ENCODE peak calls at places on chromosomes 1 and 21, in seven cellular contexts. O, R, I, M, H, E and G are unnamed samples. For H3K4me1, the result is how much of the 10 kb centered on the place peaks cover.

GRCh38 chr1:64854674-64855073 is 109.8 kb downstream of the RAVER2 start:
- DNase-seq in O (no peak), R (no peak), I (no peak), M (no peak), H (no peak), E (no peak), G (no peak)

GRCh38 chr1:7549693-7550161 is 221.4 kb upstream of the VAMP3 start:
- DNase-seq in O (no peak), R (no peak), I (no peak), M (peak), H (no peak), E (no peak), G (peak)

GRCh38 chr1:76257823-76258222 is 183.3 kb downstream of the ST6GALNAC3 start:
- DNase-seq in O (no peak), R (no peak), I (no peak), M (no peak), H (no peak), E (no peak), G (no peak)

GRCh38 chr1:10788592-10789006 is 7.8 kb downstream of the CASZ1 start:
- DNase-seq in O (peak), R (peak), I (peak), M (no peak), H (peak), E (peak), G (no peak)

GRCh38 chr1:113199718-113200455 is 126.9 kb downstream of the LRIG2 start:
- DNase-seq in O (peak), R (no peak), I (no peak), M (no peak), H (no peak), E (peak), G (no peak)

GRCh38 chr1:113508364-113509164 is 118.2 kb downstream of the MAGI3 start:
- DNase-seq in O (no peak), R (no peak), I (no peak), M (no peak), H (no peak), E (peak), G (no peak)

GRCh38 chr21:14308234-14308633 is 74.7 kb downstream of the HSPA13 start:
- DNase-seq in O (no peak), R (no peak), I (no peak), M (no peak), H (no peak), E (no peak), G (no peak)

GRCh38 chr1:226520640-226521355 is 27.8 kb upstream of the STUM start:
- DNase-seq in O (peak), R (no peak), I (no peak), M (no peak), H (no peak), E (peak), G (no peak)

GRCh38 chr1:213934642-213935041 is 53.1 kb upstream of the PROX1 start:
- DNase-seq in O (no peak), R (peak), I (peak), M (no peak), H (peak), E (no peak), G (no peak)

GRCh38 chr1:230465701-230466100 is 39.6 kb upstream of the PGBD5 start:
- DNase-seq in O (no peak), R (no peak), I (no peak), M (no peak), H (no peak), E (no peak), G (no peak)

GRCh38 chr1:51623025-51623424 is 6.1 kb downstream of the OSBPL9 start:
- DNase-seq in O (no peak), R (no peak), I (no peak), M (no peak), H (no peak), E (no peak), G (no peak)

GRCh38 chr1:110672001-110672752 is 2.6 kb downstream of the KCNA3 start:
- DNase-seq in O (peak), R (no peak), I (no peak), M (peak), H (peak), E (no peak), G (peak)

GRCh38 chr1:169466259-169467230 is 19.2 kb downstream of the SLC19A2 start:
- DNase-seq in O (peak), R (no peak), I (peak), M (peak), H (no peak), E (peak), G (peak)

GRCh38 chr21:45333583-45334121 is 46.0 kb upstream of the POFUT2 start:
- DNase-seq in O (no peak), R (peak), I (peak), M (peak), H (no peak), E (no peak), G (no peak)

GRCh38 chr1:44798481-44799365 is 1.5 kb upstream of the PLK3 start:
- DNase-seq in O (no peak), R (peak), I (no peak), M (no peak), H (no peak), E (no peak), G (no peak)

GRCh38 chr1:228271701-228272251 is 63.9 kb downstream of the OBSCN start:
- DNase-seq in O (no peak), R (no peak), I (no peak), M (no peak), H (no peak), E (no peak), G (no peak)

GRCh38 chr1:179807691-179808485 is 64.8 kb downstream of the FAM163A start:
- DNase-seq in O (no peak), R (no peak), I (no peak), M (peak), H (no peak), E (no peak), G (peak)

GRCh38 chr1:235011599-235012435 is 116.8 kb downstream of the TOMM20 start:
- DNase-seq in O (no peak), R (peak), I (peak), M (peak), H (peak), E (no peak), G (peak)

GRCh38 chr1:209627349-209628196 is 24.7 kb downstream of the LAMB3 start:
- DNase-seq in O (peak), R (peak), I (peak), M (peak), H (peak), E (peak), G (peak)

GRCh38 chr1:65469889-65470340 is 49.4 kb downstream of the LEPR start:
- DNase-seq in O (no peak), R (no peak), I (no peak), M (peak), H (peak), E (peak), G (no peak)

GRCh38 chr21:43301424-43302355 is 125.2 kb downstream of the SIK1 start:
- DNase-seq in O (no peak), R (no peak), I (no peak), M (no peak), H (no peak), E (no peak), G (no peak)

GRCh38 chr1:238558156-238558555 is 667.4 kb upstream of the ZP4 start:
- DNase-seq in O (no peak), R (no peak), I (no peak), M (peak), H (no peak), E (no peak), G (peak)

GRCh38 chr1:112637257-112638108 is 17.9 kb downstream of the CAPZA1 start:
- DNase-seq in O (no peak), R (no peak), I (no peak), M (peak), H (no peak), E (no peak), G (peak)

GRCh38 chr21:38800046-38800758 is 5.5 kb upstream of the ETS2 start:
- DNase-seq in O (no peak), R (no peak), I (no peak), M (no peak), H (no peak), E (no peak), G (no peak)
- H3K4me1 ChIP-seq in O (under half), R (under half), I (under half), M (under half), H (under half), E (under half), G (under half)

GRCh38 chr1:84303154-84303830 is 1.8 kb downstream of the SAMD13 start:
- DNase-seq in O (no peak), R (no peak), I (no peak), M (peak), H (no peak), E (peak), G (peak)
- H3K4me1 ChIP-seq in O (under half), R (half or more), I (under half), M (under half), H (under half), E (half or more), G (under half)

DNA sequence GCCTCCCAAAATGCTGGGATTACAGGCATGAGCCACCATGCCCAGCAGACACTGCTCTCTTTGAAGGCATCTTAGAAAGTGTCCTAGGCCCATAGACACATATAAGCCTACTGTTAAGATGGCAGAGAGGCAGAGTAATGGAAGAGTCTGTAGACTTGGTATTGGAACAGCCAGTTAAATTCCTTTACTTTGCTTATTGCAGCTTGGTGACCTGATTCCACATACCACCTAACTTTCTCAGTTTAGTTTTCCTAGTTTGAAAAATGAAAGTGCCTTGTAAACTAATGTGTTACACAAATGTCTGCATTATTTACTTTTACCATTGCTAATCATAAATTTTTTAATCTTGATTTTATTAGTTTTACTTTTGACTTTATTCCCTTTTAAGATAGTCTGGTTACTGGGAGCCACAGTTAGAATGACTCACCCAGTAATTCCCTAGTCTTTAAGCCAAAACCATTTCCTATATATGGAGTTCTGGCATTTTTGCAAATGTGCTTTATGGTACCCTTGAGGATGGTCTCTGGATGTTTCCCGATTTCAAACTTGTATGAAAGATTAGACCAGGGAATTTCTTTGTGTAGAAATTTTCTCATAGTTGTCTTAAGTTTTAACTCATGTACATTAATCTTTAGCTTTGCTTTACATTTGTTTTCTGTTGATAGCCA is 6.4 kb downstream of the SMAP2 start:
- DNase-seq in O (no peak), R (no peak), I (no peak), M (peak), H (no peak), E (no peak), G (peak)
- H3K4me1 ChIP-seq in O (under half), R (under half), I (half or more), M (under half), H (under half), E (under half), G (under half)

GRCh38 chr1:43063394-43064219 is 104.9 kb upstream of the SLC2A1 start:
- DNase-seq in O (no peak), R (no peak), I (no peak), M (no peak), H (peak), E (peak), G (no peak)
- H3K4me1 ChIP-seq in O (under half), R (under half), I (under half), M (under half), H (under half), E (under half), G (under half)

GRCh38 chr1:167631987-167632680 is 2.1 kb downstream of the RCSD1 start:
- DNase-seq in O (no peak), R (no peak), I (no peak), M (no peak), H (no peak), E (no peak), G (no peak)
- H3K4me1 ChIP-seq in O (under half), R (half or more), I (under half), M (under half), H (half or more), E (half or more), G (under half)

DNA sequence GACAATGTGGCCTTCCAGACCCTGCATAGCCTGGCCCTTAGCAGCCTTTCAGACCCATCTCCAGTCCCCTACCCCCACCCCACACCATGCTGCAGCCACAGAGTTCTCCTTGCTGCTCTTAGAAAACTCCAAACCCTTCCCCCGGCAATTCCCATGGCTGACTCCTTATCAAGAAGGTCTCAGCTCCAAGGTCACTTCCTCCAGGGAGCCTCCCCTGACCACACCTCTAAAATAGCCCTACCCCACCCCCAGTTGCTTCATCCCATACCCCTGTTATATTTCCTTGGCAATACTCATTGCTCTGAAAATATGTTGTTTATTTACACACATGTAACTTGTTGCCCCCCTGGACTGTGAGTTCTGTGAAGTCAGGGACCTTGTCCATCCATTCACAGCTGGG is 4.3 kb upstream of the ADGRB2 start:
- DNase-seq in O (no peak), R (no peak), I (no peak), M (no peak), H (no peak), E (no peak), G (no peak)
- H3K4me1 ChIP-seq in O (under half), R (under half), I (under half), M (under half), H (under half), E (under half), G (under half)

GRCh38 chr1:101280049-101280448 is 43.2 kb downstream of the S1PR1 start:
- DNase-seq in O (no peak), R (no peak), I (no peak), M (no peak), H (no peak), E (no peak), G (no peak)

GRCh38 chr1:101275672-101276071 is 38.9 kb downstream of the S1PR1 start:
- DNase-seq in O (no peak), R (no peak), I (no peak), M (no peak), H (no peak), E (no peak), G (no peak)

GRCh38 chr1:101278845-101279244 is 42.0 kb downstream of the S1PR1 start:
- DNase-seq in O (no peak), R (no peak), I (no peak), M (no peak), H (no peak), E (no peak), G (no peak)

GRCh38 chr1:101276818-101277217 is 40.0 kb downstream of the S1PR1 start:
- DNase-seq in O (no peak), R (no peak), I (no peak), M (no peak), H (no peak), E (no peak), G (no peak)

DNA sequence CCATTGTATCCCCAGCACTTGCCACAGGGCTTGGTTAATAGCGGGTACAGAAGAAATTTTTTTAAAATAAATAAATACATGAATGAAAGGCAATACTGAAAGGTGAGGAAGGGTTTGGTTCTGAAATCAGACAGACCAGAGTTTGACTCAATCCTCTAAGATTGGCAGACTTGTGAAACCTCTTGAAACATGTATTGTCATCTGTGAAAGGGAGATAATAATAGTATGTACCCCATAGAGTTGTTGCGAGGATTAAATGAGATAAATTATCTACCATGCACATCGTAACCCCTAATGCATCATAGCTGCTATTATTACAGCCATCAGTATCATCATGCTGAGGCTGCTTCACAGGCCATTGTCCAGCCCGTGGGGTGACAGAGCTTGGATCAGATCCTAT is 41.4 kb downstream of the S1PR1 start:
- DNase-seq in O (no peak), R (no peak), I (no peak), M (no peak), H (no peak), E (no peak), G (no peak)
- H3K4me1 ChIP-seq in O (under half), R (under half), I (under half), M (under half), H (under half), E (under half), G (under half)

GRCh38 chr1:63319069-63320023 is 3.0 kb upstream of the FOXD3 start:
- DNase-seq in O (peak), R (no peak), I (no peak), M (no peak), H (no peak), E (no peak), G (no peak)
- H3K4me1 ChIP-seq in O (under half), R (under half), I (under half), M (under half), H (under half), E (under half), G (under half)

GRCh38 chr1:204293605-204294365 is 65.9 kb downstream of the PLEKHA6 start:
- DNase-seq in O (no peak), R (peak), I (no peak), M (peak), H (no peak), E (no peak), G (peak)

GRCh38 chr1:204295666-204296065 is 64.1 kb downstream of the PLEKHA6 start:
- DNase-seq in O (no peak), R (no peak), I (no peak), M (no peak), H (no peak), E (no peak), G (peak)

GRCh38 chr1:204299828-204300365 is 59.8 kb downstream of the PLEKHA6 start:
- DNase-seq in O (no peak), R (no peak), I (no peak), M (no peak), H (no peak), E (no peak), G (no peak)

GRCh38 chr1:204294371-204294770 is 65.4 kb downstream of the PLEKHA6 start:
- DNase-seq in O (no peak), R (peak), I (no peak), M (peak), H (peak), E (no peak), G (peak)

DNA sequence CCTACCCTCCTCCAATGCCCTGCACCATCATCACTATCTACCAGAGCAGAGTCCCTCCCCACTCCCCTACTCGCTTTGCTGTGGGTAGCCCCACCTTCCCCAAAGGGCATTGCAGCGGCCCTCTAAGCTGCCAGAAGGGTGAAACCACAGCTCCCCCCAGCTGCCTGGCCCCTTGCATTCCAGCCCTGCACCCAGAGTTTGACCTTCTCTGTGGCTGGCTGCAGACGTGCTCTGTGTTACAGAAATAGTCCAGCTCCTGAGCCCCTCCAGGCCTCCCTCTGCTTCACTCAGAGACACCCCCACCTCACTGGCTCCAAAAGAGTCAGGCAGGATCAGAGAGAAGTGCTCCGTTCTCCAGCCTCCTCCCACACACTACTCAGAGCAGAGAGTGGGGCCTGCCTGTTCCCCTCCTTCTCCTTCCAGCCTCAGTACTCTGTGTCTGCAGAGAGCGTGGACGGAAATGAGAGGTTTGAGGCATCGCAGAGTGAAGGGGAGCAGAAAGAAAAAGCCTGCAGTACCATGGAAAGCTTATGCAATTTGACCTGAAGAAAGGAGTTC is 63.2 kb downstream of the PLEKHA6 start:
- DNase-seq in O (peak), R (no peak), I (no peak), M (peak), H (no peak), E (peak), G (peak)
- H3K4me1 ChIP-seq in O (under half), R (half or more), I (under half), M (under half), H (half or more), E (under half), G (half or more)

DNA sequence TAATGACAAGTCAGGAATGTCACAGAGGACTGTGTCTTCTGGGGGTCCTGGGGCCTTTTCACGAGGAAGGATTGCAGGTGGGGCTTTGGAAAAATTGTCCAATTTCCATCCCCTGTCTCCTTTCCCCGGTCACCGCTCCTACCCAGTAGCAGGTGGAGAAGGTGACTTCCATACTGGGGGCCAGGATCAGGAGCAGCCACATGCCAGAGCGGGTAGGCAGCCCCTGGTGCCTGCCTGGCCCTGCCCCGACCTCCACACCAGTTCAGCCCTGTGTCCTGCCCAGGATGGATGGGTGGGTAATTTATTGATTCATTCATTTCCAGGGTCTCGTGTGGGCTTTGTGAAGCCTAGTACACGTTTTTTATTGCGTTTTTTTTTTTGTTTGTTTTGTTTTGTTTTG is 51.7 kb downstream of the PRKCZ start:
- DNase-seq in O (no peak), R (no peak), I (no peak), M (no peak), H (no peak), E (no peak), G (no peak)
- H3K4me1 ChIP-seq in O (under half), R (under half), I (under half), M (under half), H (under half), E (under half), G (under half)